ENCODE peak calls at places on chromosomes 1 and 21, in ten cellular contexts. One of them, this sample, is unnamed.

GRCh38 chr1:169510060-169510459 is 24.3 kb upstream of the SLC19A2 start:
- DNase-seq in GM19239: no peak
- DNase-seq in GM10248: no peak
- DNase-seq in fibroblast of pulmonary artery: no peak
- DNase-seq in COR-L47: no peak
- DNase-seq in uterus: no peak
- DNase-seq in astrocyte of the spinal cord: no peak
- DNase-seq in stimulated activated CD4-positive, alpha-beta T cell treated with anti-CD3 and anti-CD28 coated beads, Interleukin-4, amount 100 ng/mL, for 24 hours: no peak
- DNase-seq in WTC11: no peak
- DNase-seq in ACHN: no peak
- DNase-seq in this sample: no peak

GRCh38 chr21:28783641-28784185 is 209.0 kb downstream of the LTN1 start:
- DNase-seq in astrocyte of the spinal cord: no peak
- DNase-seq in uterus: no peak
- DNase-seq in GM10248: no peak
- DNase-seq in fibroblast of pulmonary artery: no peak
- DNase-seq in COR-L47: no peak
- DNase-seq in WTC11: no peak
- DNase-seq in GM19239: no peak
- DNase-seq in ACHN: no peak
- DNase-seq in stimulated activated CD4-positive, alpha-beta T cell treated with anti-CD3 and anti-CD28 coated beads, Interleukin-4, amount 100 ng/mL, for 24 hours: no peak
- DNase-seq in this sample: no peak

GRCh38 chr1:30383131-30383793 is 340.1 kb downstream of the MATN1 start:
- DNase-seq in uterus: no peak
- DNase-seq in WTC11: no peak
- DNase-seq in COR-L47: no peak
- DNase-seq in GM10248: no peak
- DNase-seq in ACHN: no peak
- DNase-seq in astrocyte of the spinal cord: no peak
- DNase-seq in GM19239: no peak
- DNase-seq in stimulated activated CD4-positive, alpha-beta T cell treated with anti-CD3 and anti-CD28 coated beads, Interleukin-4, amount 100 ng/mL, for 24 hours: no peak
- DNase-seq in fibroblast of pulmonary artery: no peak
- DNase-seq in this sample: no peak

GRCh38 chr21:35635994-35636393 is 424.3 kb downstream of the SETD4 start:
- DNase-seq in GM19239: no peak
- DNase-seq in GM10248: no peak
- DNase-seq in stimulated activated CD4-positive, alpha-beta T cell treated with anti-CD3 and anti-CD28 coated beads, Interleukin-4, amount 100 ng/mL, for 24 hours: no peak
- DNase-seq in uterus: no peak
- DNase-seq in fibroblast of pulmonary artery: no peak
- DNase-seq in ACHN: no peak
- DNase-seq in COR-L47: no peak
- DNase-seq in WTC11: no peak
- DNase-seq in astrocyte of the spinal cord: no peak
- DNase-seq in this sample: no peak

GRCh38 chr21:32424674-32425073 is 12.2 kb downstream of the EVA1C start:
- DNase-seq in COR-L47: no peak
- DNase-seq in WTC11: no peak
- DNase-seq in GM10248: no peak
- DNase-seq in ACHN: no peak
- DNase-seq in stimulated activated CD4-positive, alpha-beta T cell treated with anti-CD3 and anti-CD28 coated beads, Interleukin-4, amount 100 ng/mL, for 24 hours: no peak
- DNase-seq in uterus: no peak
- DNase-seq in astrocyte of the spinal cord: peak; percentile 16
- DNase-seq in GM19239: no peak
- DNase-seq in fibroblast of pulmonary artery: no peak
- DNase-seq in this sample: no peak

GRCh38 chr1:39268112-39268581 is 63.7 kb downstream of the MACF1 start:
- DNase-seq in stimulated activated CD4-positive, alpha-beta T cell treated with anti-CD3 and anti-CD28 coated beads, Interleukin-4, amount 100 ng/mL, for 24 hours: peak; percentile 11
- DNase-seq in astrocyte of the spinal cord: peak; percentile 88
- DNase-seq in GM19239: peak; percentile 25
- DNase-seq in WTC11: peak; percentile 24
- DNase-seq in uterus: peak; percentile 78
- DNase-seq in ACHN: peak; percentile 54
- DNase-seq in COR-L47: peak; percentile 59
- DNase-seq in fibroblast of pulmonary artery: peak; percentile 87
- DNase-seq in GM10248: peak; percentile 65
- DNase-seq in this sample: peak; percentile 51

GRCh38 chr1:90924982-90925381 is 96.9 kb downstream of the ZNF644 start:
- DNase-seq in GM19239: no peak
- DNase-seq in stimulated activated CD4-positive, alpha-beta T cell treated with anti-CD3 and anti-CD28 coated beads, Interleukin-4, amount 100 ng/mL, for 24 hours: no peak
- DNase-seq in GM10248: no peak
- DNase-seq in fibroblast of pulmonary artery: no peak
- DNase-seq in uterus: no peak
- DNase-seq in COR-L47: no peak
- DNase-seq in astrocyte of the spinal cord: no peak
- DNase-seq in ACHN: no peak
- DNase-seq in WTC11: peak; percentile 67
- DNase-seq in this sample: no peak

GRCh38 chr1:11569551-11569950 is 84.7 kb downstream of the FBXO2 start:
- DNase-seq in fibroblast of pulmonary artery: no peak
- DNase-seq in GM19239: no peak
- DNase-seq in stimulated activated CD4-positive, alpha-beta T cell treated with anti-CD3 and anti-CD28 coated beads, Interleukin-4, amount 100 ng/mL, for 24 hours: no peak
- DNase-seq in astrocyte of the spinal cord: no peak
- DNase-seq in COR-L47: no peak
- DNase-seq in WTC11: no peak
- DNase-seq in uterus: no peak
- DNase-seq in ACHN: no peak
- DNase-seq in GM10248: no peak
- DNase-seq in this sample: no peak

GRCh38 chr1:66982561-66983285 is 57.9 kb downstream of the MIER1 start:
- DNase-seq in astrocyte of the spinal cord: no peak
- DNase-seq in ACHN: peak; percentile 8
- DNase-seq in COR-L47: no peak
- DNase-seq in uterus: no peak
- DNase-seq in GM19239: no peak
- DNase-seq in stimulated activated CD4-positive, alpha-beta T cell treated with anti-CD3 and anti-CD28 coated beads, Interleukin-4, amount 100 ng/mL, for 24 hours: no peak
- DNase-seq in WTC11: no peak
- DNase-seq in fibroblast of pulmonary artery: no peak
- DNase-seq in GM10248: no peak
- DNase-seq in this sample: no peak

GRCh38 chr21:42566524-42567180 is 53.0 kb downstream of the SLC37A1 start:
- DNase-seq in WTC11: peak; percentile 9
- DNase-seq in GM19239: no peak
- DNase-seq in uterus: peak; percentile 13
- DNase-seq in stimulated activated CD4-positive, alpha-beta T cell treated with anti-CD3 and anti-CD28 coated beads, Interleukin-4, amount 100 ng/mL, for 24 hours: no peak
- DNase-seq in GM10248: no peak
- DNase-seq in ACHN: no peak
- DNase-seq in astrocyte of the spinal cord: no peak
- DNase-seq in COR-L47: no peak
- DNase-seq in fibroblast of pulmonary artery: no peak
- DNase-seq in this sample: no peak

GRCh38 chr1:151540982-151541377 is 871 bp downstream of the TUFT1 start:
- DNase-seq in GM10248: no peak
- DNase-seq in fibroblast of pulmonary artery: no peak
- DNase-seq in uterus: no peak
- DNase-seq in stimulated activated CD4-positive, alpha-beta T cell treated with anti-CD3 and anti-CD28 coated beads, Interleukin-4, amount 100 ng/mL, for 24 hours: no peak
- DNase-seq in ACHN: no peak
- DNase-seq in WTC11: peak; percentile 65
- DNase-seq in GM19239: no peak
- DNase-seq in COR-L47: no peak
- DNase-seq in astrocyte of the spinal cord: no peak
- DNase-seq in this sample: peak; percentile 27

GRCh38 chr21:37555672-37556261 is 189.2 kb downstream of the DYRK1A start:
- DNase-seq in WTC11: no peak
- DNase-seq in uterus: no peak
- DNase-seq in ACHN: no peak
- DNase-seq in GM19239: no peak
- DNase-seq in stimulated activated CD4-positive, alpha-beta T cell treated with anti-CD3 and anti-CD28 coated beads, Interleukin-4, amount 100 ng/mL, for 24 hours: no peak
- DNase-seq in COR-L47: no peak
- DNase-seq in astrocyte of the spinal cord: no peak
- DNase-seq in GM10248: no peak
- DNase-seq in fibroblast of pulmonary artery: no peak
- DNase-seq in this sample: no peak